ENCODE peak calls at places on chromosomes 12 and 14, in four cellular contexts. F is HepG2, J is K562, W is GM12878. N is an unnamed sample.

GRCh38 chr14:105411985-105412767 is 7.5 kb upstream of the MTA1 start:
- DNase-seq in F (no peak), J (no peak), W (no peak), N (no peak)

GRCh38 chr12:25904442-25904841 is 54.0 kb upstream of the RASSF8 start:
- DNase-seq in F (no peak), J (no peak), W (no peak), N (no peak)

GRCh38 chr14:58479975-58480374 is 52.5 kb downstream of the KIAA0586 start:
- DNase-seq in F (no peak), J (no peak), W (no peak), N (no peak)

GRCh38 chr14:103386632-103387329 is 1.6 kb downstream of the MARK3 start:
- DNase-seq in F (no peak), J (no peak), W (no peak), N (peak)

GRCh38 chr12:59973515-59973914 is 377.7 kb downstream of the SLC16A7 start:
- DNase-seq in F (no peak), J (no peak), W (no peak), N (no peak)

GRCh38 chr14:69152181-69152943 is 557 bp downstream of the DCAF5 start:
- DNase-seq in F (peak), J (peak), W (no peak), N (peak)

GRCh38 chr12:27561535-27562350 is 37.7 kb downstream of the PPFIBP1 start:
- DNase-seq in F (no peak), J (no peak), W (no peak), N (no peak)

GRCh38 chr12:52655251-52655650 is 3.2 kb upstream of the KRT2 start:
- DNase-seq in F (no peak), J (no peak), W (no peak), N (no peak)

GRCh38 chr12:48441122-48441521 is 31.2 kb upstream of the ANP32D start:
- DNase-seq in F (no peak), J (no peak), W (no peak), N (no peak)

GRCh38 chr12:40224439-40225291 is at the start of gene LRRK2:
- DNase-seq in F (no peak), J (peak), W (no peak), N (peak)

GRCh38 chr12:31931796-31932715 is 27.2 kb upstream of the RESF1 start:
- DNase-seq in F (no peak), J (no peak), W (no peak), N (peak)

GRCh38 chr12:116210762-116211161 is 66.7 kb downstream of the MED13L start:
- DNase-seq in F (no peak), J (no peak), W (no peak), N (no peak)

GRCh38 chr14:23629831-23630396 is 6.2 kb upstream of the DHRS2 start:
- DNase-seq in F (no peak), J (no peak), W (no peak), N (no peak)

GRCh38 chr12:31752450-31752849 is 23.6 kb upstream of the AMN1 start:
- DNase-seq in F (no peak), J (no peak), W (no peak), N (peak)

GRCh38 chr14:92986254-92987147 is 63.6 kb downstream of the CHGA start:
- DNase-seq in F (peak), J (no peak), W (no peak), N (no peak)

GRCh38 chr12:132429932-132430643 is 59.9 kb upstream of the FBRSL1 start:
- DNase-seq in F (no peak), J (peak), W (no peak), N (peak)

GRCh38 chr14:101716956-101717662 is 44.4 kb upstream of the PPP2R5C start:
- DNase-seq in F (no peak), J (no peak), W (no peak), N (no peak)

GRCh38 chr12:52347546-52348510 is 19.5 kb downstream of the KRT85 start:
- DNase-seq in F (no peak), J (no peak), W (no peak), N (no peak)

GRCh38 chr12:22728989-22729388 is 104.0 kb downstream of the ETNK1 start:
- DNase-seq in F (no peak), J (no peak), W (no peak), N (peak)
- TF ChIP-seq CREB1 in F (no peak), J (no peak), W (no peak), N (no peak)

GRCh38 chr12:65728913-65729793 is 95.1 kb upstream of the HMGA2 start:
- DNase-seq in F (no peak), J (no peak), W (no peak), N (peak)
- TF ChIP-seq EZH2 in F (peak), J (peak), W (no peak), N (no peak)

DNA sequence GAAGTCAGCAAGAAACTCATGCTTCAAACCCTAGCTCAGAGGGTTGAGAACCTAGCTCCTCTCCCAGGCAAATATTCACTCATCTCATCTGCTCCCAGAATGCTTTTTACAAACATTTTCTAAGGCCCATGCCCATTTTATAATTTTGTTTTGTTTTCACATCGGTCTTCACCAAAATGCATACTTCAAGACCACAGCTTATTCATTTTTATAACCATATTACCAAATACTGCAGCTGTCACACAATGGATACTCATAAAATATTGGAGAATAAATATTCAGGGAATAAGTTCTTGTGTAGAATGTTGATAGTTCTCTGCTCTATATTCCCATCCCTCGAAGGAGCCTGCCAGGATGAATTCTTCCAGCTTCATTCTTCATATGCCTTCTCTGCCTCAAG is 50.8 kb upstream of the HOXC13 start:
- DNase-seq in F (no peak), J (no peak), W (no peak), N (no peak)
- TF ChIP-seq JUNB in F (no peak), J (no peak), W (no peak), N (no peak)

DNA sequence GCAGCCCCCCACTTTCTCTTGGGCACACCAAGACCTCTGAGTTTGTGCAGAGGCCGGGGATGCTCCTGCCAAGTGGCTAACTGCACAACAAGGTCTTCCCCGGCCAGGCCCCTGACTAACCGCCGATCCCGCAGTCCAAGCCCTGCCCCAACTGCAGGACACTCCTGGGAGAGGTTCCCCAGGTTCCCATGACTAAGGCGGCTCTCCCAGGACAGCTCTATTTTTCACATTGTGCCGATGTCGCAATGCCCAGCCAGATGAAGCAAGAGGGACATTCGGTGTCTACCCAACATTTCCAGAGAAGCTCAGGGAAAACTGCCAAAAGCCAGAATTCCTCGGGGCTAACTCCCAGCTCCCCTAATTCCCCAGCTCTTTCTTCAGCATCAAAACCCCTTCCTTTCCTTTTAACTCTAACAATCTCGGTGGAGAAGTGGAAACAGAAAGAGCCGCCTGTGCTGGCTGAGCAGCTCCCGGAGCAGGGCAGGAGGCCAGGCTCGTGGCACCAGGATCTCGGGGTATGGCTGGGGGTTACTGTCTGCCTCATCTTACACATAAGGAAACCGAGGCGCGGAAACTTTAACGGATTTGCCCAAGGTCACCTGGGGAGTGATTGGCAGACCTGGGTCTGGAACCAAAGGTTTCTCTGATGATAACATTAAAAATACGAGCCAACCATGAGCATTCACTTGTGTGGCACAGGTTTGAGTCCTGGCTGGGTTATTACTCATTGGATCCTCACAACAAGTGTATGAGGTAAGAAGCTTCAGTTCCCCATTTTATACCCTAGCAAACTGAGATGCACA is 318.3 kb downstream of the BCL11B start:
- DNase-seq in F (no peak), J (no peak), W (no peak), N (no peak)
- TF ChIP-seq CREB1 in F (no peak), J (no peak), W (no peak), N (no peak)

GRCh38 chr12:114694436-114695304 is 10.7 kb upstream of the TBX3 start:
- DNase-seq in F (no peak), J (no peak), W (no peak), N (peak)

GRCh38 chr12:114696443-114697245 is 12.7 kb upstream of the TBX3 start:
- DNase-seq in F (no peak), J (no peak), W (no peak), N (no peak)

GRCh38 chr12:114693532-114693931 is 9.6 kb upstream of the TBX3 start:
- DNase-seq in F (no peak), J (no peak), W (no peak), N (no peak)

GRCh38 chr12:114697246-114697716 is 13.3 kb upstream of the TBX3 start:
- DNase-seq in F (no peak), J (no peak), W (no peak), N (no peak)

GRCh38 chr12:114695305-114695592 is 11.3 kb upstream of the TBX3 start:
- DNase-seq in F (no peak), J (no peak), W (no peak), N (no peak)
- TF ChIP-seq EZH2 in F (no peak), J (no peak), W (no peak), N (no peak)